ENCODE peak calls at places on chromosomes 12 and 14, in five cellular contexts. F is pancreas, Q is bronchial epithelial cell, Y is WERI-Rb-1, E is HCT116. J is an unnamed sample.

GRCh38 chr12:11758838-11759509 is 109.5 kb downstream of the ETV6 start:
- DNase-seq in F (no peak), Q (no peak), Y (no peak), E (no peak), J (peak; percentile 51)

GRCh38 chr14:69696633-69697557 is 70.0 kb upstream of the SRSF5 start:
- DNase-seq in F (no peak), Q (no peak), Y (no peak), E (no peak), J (no peak)

GRCh38 chr12:131007031-131007793 is 53.5 kb downstream of the ADGRD1 start:
- DNase-seq in F (no peak), Q (no peak), Y (no peak), E (no peak), J (no peak)

GRCh38 chr12:52867636-52868035 is 18.8 kb upstream of the KRT78 start:
- DNase-seq in F (no peak), Q (peak; percentile 92), Y (no peak), E (no peak), J (peak; percentile 42)

GRCh38 chr14:22297376-22297775 is 291.6 kb downstream of the DAD1 start:
- DNase-seq in F (no peak), Q (no peak), Y (no peak), E (no peak), J (no peak)

GRCh38 chr14:70032447-70032846 is 153.2 kb downstream of the SMOC1 start:
- DNase-seq in F (no peak), Q (peak; percentile 56), Y (no peak), E (no peak), J (no peak)

GRCh38 chr14:68449565-68450295 is 343.1 kb downstream of the ZFP36L1 start:
- DNase-seq in F (no peak), Q (no peak), Y (no peak), E (no peak), J (no peak)

GRCh38 chr12:11578461-11578993 is 70.9 kb upstream of the ETV6 start:
- DNase-seq in F (no peak), Q (no peak), Y (no peak), E (no peak), J (no peak)

GRCh38 chr12:131443019-131444000 is 267.6 kb upstream of the SFSWAP start:
- DNase-seq in F (no peak), Q (no peak), Y (no peak), E (no peak), J (no peak)

GRCh38 chr14:26993541-26993940 is 395.7 kb upstream of the NOVA1 start:
- DNase-seq in F (no peak), Q (peak; percentile 4), Y (no peak), E (no peak), J (peak; percentile 15)

GRCh38 chr14:70907996-70908917 is 998 bp downstream of the PCNX1 start:
- DNase-seq in F (peak; percentile 59), Q (peak; percentile 65), Y (peak; percentile 39), E (no peak), J (peak; percentile 61)

GRCh38 chr12:67747869-67748760 is 99.6 kb downstream of the DYRK2 start:
- DNase-seq in F (peak; percentile 87), Q (peak; percentile 38), Y (peak; percentile 12), E (peak; percentile 42), J (no peak)

GRCh38 chr12:96117460-96117859 is 76.7 kb upstream of the ELK3 start:
- DNase-seq in F (no peak), Q (no peak), Y (no peak), E (no peak), J (no peak)

GRCh38 chr12:31482816-31483215 is 108.1 kb downstream of the DENND5B start:
- DNase-seq in F (no peak), Q (no peak), Y (no peak), E (peak; percentile 51), J (peak; percentile 33)

GRCh38 chr14:77315115-77315944 is 5.4 kb downstream of the POMT2 start:
- DNase-seq in F (no peak), Q (no peak), Y (peak; percentile 93), E (no peak), J (no peak)

GRCh38 chr14:70181276-70181675 is 7.5 kb downstream of the SLC8A3 start:
- DNase-seq in F (no peak), Q (no peak), Y (no peak), E (no peak), J (no peak)

GRCh38 chr14:85380891-85381290 is 149.1 kb upstream of the FLRT2 start:
- DNase-seq in F (no peak), Q (no peak), Y (peak; percentile 26), E (no peak), J (peak; percentile 79)

GRCh38 chr12:124678421-124678893 is 111.0 kb upstream of the NCOR2 start:
- DNase-seq in F (no peak), Q (no peak), Y (peak; percentile 51), E (no peak), J (no peak)

GRCh38 chr14:56092761-56093160 is 25.4 kb upstream of the PELI2 start:
- DNase-seq in F (no peak), Q (peak; percentile 77), Y (no peak), E (no peak), J (no peak)

GRCh38 chr12:42525444-42525843 is 64.1 kb downstream of the PRICKLE1 start:
- DNase-seq in F (no peak), Q (no peak), Y (no peak), E (no peak), J (no peak)
- H3K36me3 ChIP-seq in F (no peaks in the 10 kb centered on the region), Q (no peaks in the 10 kb centered on the region), Y (no peaks in the 10 kb centered on the region), E (no peaks in the 10 kb centered on the region), J (peaks cover 7% of the 10 kb centered on the region)

DNA sequence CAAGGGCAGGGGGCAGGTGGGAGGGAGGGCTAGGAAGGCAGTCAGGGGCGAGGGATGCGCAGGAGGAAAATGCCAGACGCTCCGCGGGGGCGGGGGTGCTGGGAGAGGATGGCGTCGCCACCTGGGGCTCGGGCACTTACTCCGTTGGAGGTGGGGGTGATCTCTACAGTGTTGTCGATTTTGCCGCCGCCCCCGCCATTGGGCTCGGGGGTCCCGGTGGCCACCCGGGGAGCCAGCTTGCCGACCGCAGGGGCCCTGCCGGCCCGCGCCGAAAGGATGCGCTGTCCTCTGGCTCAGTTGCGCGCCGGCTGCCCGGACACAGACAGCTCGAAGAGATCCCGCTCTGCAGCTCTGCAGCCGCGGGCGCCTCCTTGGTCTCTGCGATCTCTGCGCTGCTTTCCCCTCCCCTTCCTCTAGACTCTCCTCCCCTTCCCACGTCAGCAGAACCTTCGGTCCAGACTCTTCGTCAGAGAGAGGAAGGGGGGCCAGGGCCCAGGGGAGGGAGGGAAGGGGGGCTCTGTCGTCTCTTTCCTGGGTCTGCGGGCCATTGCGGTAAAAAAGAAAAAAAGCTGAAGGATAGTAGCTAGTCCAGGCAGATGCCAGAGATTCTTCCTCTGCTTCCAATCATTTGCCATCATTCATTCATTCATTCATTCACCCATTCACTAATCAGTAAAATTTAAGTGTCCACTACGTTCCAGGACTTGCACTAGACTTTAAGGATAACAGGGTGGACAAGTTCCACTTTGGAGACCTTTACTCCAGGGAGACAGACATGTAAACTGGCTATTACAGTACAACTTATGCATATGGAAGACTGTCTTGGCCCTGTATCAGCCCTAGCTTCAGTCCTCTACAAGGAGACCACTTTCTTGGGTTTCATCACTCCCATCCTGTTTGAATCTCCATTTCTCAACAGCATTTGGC is at the start of gene SLC22A17:
- DNase-seq in F (peak; percentile 61), Q (peak; percentile 65), Y (peak; percentile 84), E (peak; percentile 13), J (peak; percentile 59)
- H3K4me3 ChIP-seq in F (peak within 1 kb of the TSS; percentile 39), Q (peak within 1 kb of the TSS; percentile 38), Y (peak within 1 kb of the TSS; percentile 44), E (peak within 1 kb of the TSS; percentile 60), J (peak within 1 kb of the TSS; percentile 45)

DNA sequence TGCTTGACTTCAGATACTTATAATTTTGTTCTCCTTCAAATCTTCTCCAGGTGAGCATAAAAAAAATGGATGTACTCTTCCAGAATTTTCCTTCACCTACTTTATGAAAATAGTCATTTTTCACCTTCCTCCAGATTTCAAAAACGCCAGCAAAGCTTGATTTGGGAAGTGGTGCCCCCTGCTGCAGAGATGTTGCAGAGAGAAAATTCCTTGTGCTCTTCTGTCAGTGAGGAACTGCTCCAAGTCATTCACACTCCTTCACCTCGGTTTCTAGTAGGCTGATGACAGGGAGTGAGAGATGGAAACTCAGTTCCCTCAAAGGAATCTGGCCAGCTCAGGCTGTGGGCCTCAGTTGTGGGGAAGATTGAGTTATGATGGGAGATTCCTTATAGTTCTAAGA is 24.2 kb upstream of the RNASE3 start:
- DNase-seq in F (no peak), Q (peak; percentile 6), Y (no peak), E (peak; percentile 16), J (peak; percentile 24)
- TF ChIP-seq CTCF in F (no peak), Q (peak; percentile 28), Y (peak; percentile 31), E (peak; percentile 48), J (peak; percentile 31)

DNA sequence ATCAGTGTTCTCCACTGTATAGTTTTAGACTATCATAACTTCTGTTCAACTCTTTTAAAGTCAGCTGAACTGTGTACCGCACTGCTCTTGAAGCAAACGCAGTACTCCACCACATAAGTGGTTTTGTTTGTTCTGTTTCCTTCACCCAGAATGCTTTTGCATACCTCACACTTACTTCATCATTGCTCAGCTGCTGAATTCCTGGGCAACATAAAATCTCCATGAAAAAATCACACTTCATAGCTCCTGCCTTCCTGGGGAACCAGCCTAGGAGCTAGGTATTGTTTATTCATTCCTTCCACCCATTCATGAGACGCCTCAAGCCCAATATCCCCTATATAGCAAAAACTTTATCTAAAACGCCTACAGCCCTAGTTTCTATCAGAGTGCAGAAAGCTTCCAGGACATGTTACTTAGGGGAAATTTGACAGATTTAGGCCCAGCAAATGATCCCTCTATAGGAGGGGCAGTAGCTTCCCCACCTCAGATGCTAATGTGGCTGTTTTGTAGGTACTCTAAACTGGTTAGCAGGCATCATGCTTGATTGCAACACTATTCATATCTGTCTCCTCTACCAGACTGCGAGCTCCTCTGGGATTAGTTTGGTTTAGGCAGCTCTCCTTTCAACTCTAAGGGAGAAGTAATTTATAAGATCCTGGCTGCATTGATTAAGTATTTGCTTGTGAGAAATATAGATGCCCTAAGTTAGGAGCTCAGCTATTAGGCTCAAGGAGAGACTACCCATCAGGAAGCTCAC is 44.5 kb downstream of the LRRC9 start:
- DNase-seq in F (no peak), Q (peak; percentile 20), Y (no peak), E (no peak), J (no peak)
- H3K36me3 ChIP-seq in F (no peaks in the 10 kb centered on the region), Q (no peaks in the 10 kb centered on the region), Y (no peaks in the 10 kb centered on the region), E (no peaks in the 10 kb centered on the region), J (no peaks in the 10 kb centered on the region)

GRCh38 chr14:91414475-91415342 is 2.9 kb downstream of the CCDC88C start:
- DNase-seq in F (no peak), Q (no peak), Y (no peak), E (no peak), J (no peak)
- H3K4me3 ChIP-seq in F (no peak overlapping the region), Q (no peak overlapping the region), Y (no peak overlapping the region), E (no peak overlapping the region), J (no peak overlapping the region)

DNA sequence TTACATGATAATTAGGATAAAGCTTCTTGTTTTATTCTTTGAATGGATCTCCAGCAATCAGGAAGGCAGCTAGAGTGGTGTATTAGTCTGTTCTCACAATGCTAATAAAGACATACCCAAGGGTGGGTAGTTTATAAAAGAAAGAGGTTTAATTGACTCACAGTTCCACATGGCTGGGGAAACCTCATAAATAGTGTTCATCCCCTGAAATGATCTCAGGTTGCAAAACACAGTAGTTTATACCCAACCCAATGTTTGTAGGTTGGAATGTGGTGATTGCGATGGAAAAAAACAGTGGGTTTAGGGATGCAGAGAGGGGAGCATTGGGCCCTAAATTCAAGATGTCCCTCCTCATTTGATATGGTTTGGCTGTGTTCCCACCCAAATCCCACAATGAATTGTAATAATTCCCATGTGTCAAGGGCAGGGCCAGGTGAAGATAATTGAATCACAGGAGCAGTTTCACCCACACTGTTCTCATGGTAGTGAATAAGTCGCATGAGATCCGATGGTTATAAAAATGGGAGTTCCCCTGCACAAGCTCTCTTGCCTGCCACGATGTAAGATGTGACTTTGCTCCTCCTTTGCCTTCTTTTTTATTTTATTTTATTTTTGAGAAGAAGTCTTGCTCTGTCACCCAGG is 11.5 kb downstream of the MUCL1 start:
- DNase-seq in F (no peak), Q (no peak), Y (no peak), E (no peak), J (no peak)
- TF ChIP-seq CTCF in F (no peak), Q (no peak), Y (no peak), E (no peak), J (no peak)

J was measured in endothelial cell of umbilical vein.